ENCODE peak calls at places on chromosomes 3 and 15, in nine cellular contexts. D is activated T-cell treated with anti-CD3 and anti-CD28 coated beads, Interleukin-2, amount 50 U/mL, for 72 hours; K is Jurkat, Clone E6-1; F is T-helper 2 cell; N is EL; H is SK-MEL-5; Y is effector memory CD4-positive, alpha-beta T cell; C is adipocyte; X is T47D. S is an unnamed sample.
A peak's percentile ranks its signal among the peaks of the same experiment; 100 is the strongest.

GRCh38 chr15:86010398-86010797 is 69.3 kb upstream of the AGBL1 start:
- DNase-seq in C (no peak), H (no peak), F (no peak), N (no peak), Y (no peak), K (no peak), D (no peak), X (no peak), S (no peak)

GRCh38 chr15:85318048-85318731 is 62.2 kb upstream of the AKAP13 start:
- DNase-seq in C (peak; percentile 76), D (peak; percentile 21), Y (no peak), K (no peak), X (no peak), H (no peak), F (no peak), N (peak; percentile 94), S (no peak)

GRCh38 chr3:64584193-64584592 is 103.6 kb downstream of the ADAMTS9 start:
- DNase-seq in K (no peak), H (no peak), Y (no peak), X (no peak), F (no peak), N (no peak), C (no peak), D (no peak), S (no peak)

GRCh38 chr15:45114751-45115085 is 592 bp downstream of the DUOXA2 start:
- DNase-seq in N (no peak), Y (no peak), D (no peak), K (no peak), H (no peak), F (no peak), X (no peak), C (no peak), S (no peak)

GRCh38 chr15:89743594-89743993 is 7.5 kb downstream of the MESP1 start:
- DNase-seq in X (no peak), H (no peak), F (no peak), C (no peak), K (no peak), Y (no peak), N (no peak), D (no peak), S (no peak)

GRCh38 chr3:123089611-123090301 is 22.9 kb downstream of the PDIA5 start:
- DNase-seq in N (no peak), C (no peak), K (no peak), D (no peak), X (no peak), Y (no peak), F (no peak), H (no peak), S (peak; percentile 43)

GRCh38 chr3:61087465-61087864 is 163.8 kb downstream of the FHIT start:
- DNase-seq in F (no peak), C (no peak), X (no peak), D (no peak), H (no peak), N (no peak), Y (no peak), K (no peak), S (no peak)

GRCh38 chr15:38414351-38414750 is 39.6 kb upstream of the FAM98B start:
- DNase-seq in N (peak; percentile 69), D (no peak), Y (no peak), K (peak; percentile 28), X (peak; percentile 67), F (no peak), H (peak; percentile 83), C (peak; percentile 86), S (no peak)

GRCh38 chr15:21261965-21262850 is 178.1 kb downstream of the POTEB3 start:
- DNase-seq in K (no peak), F (peak; percentile 2), X (no peak), H (no peak), D (no peak), N (no peak), Y (no peak), C (no peak), S (no peak)

GRCh38 chr3:29977360-29977759 is 629.0 kb upstream of the TGFBR2 start:
- DNase-seq in D (no peak), X (no peak), C (no peak), H (no peak), F (no peak), Y (no peak), K (no peak), N (no peak), S (no peak)

S was measured in prostate gland.